ENCODE peak calls at places on chromosome 1, in four cellular contexts. S, M, Q and L are unnamed samples.

GRCh38 chr1:43049487-43049886 is 90.8 kb upstream of the SLC2A1 start:
- DNase-seq in S (no peak), M (no peak), Q (peak; percentile 33), L (no peak)

GRCh38 chr1:70738576-70738975 is 309.0 kb downstream of the PTGER3 start:
- DNase-seq in S (no peak), M (no peak), Q (no peak), L (no peak)

GRCh38 chr1:20733361-20733975 is 965 bp upstream of the SH2D5 start:
- DNase-seq in S (no peak), M (no peak), Q (no peak), L (no peak)

GRCh38 chr1:15038232-15039016 is 115.1 kb upstream of the TMEM51 start:
- DNase-seq in S (peak; percentile 33), M (peak; percentile 18), Q (peak; percentile 33), L (no peak)

GRCh38 chr1:170910273-170910672 is 25.1 kb upstream of the MROH9 start:
- DNase-seq in S (peak; percentile 47), M (peak; percentile 90), Q (peak; percentile 67), L (no peak)

GRCh38 chr1:180863158-180863775 is 49.4 kb upstream of the KIAA1614 start:
- DNase-seq in S (peak; percentile 73), M (peak; percentile 79), Q (peak; percentile 68), L (peak; percentile 20)

GRCh38 chr1:97041011-97041410 is 319.4 kb downstream of the PTBP2 start:
- DNase-seq in S (no peak), M (peak; percentile 10), Q (no peak), L (no peak)

GRCh38 chr1:225692517-225692879 is 39.6 kb upstream of the ENAH start:
- DNase-seq in S (no peak), M (no peak), Q (no peak), L (no peak)

GRCh38 chr1:202553560-202554038 is 156.7 kb downstream of the SYT2 start:
- DNase-seq in S (no peak), M (peak; percentile 81), Q (peak; percentile 67), L (no peak)

GRCh38 chr1:225467193-225468020 is 39.6 kb upstream of the LBR start:
- DNase-seq in S (no peak), M (peak; percentile 56), Q (no peak), L (peak; percentile 87)

GRCh38 chr1:238991730-238992490 is 394.5 kb upstream of the CHRM3 start:
- DNase-seq in S (no peak), M (peak; percentile 2), Q (no peak), L (no peak)

GRCh38 chr1:29468501-29468900 is 232.2 kb downstream of the PTPRU start:
- DNase-seq in S (no peak), M (no peak), Q (no peak), L (no peak)

GRCh38 chr1:40274331-40274730 is 16.3 kb downstream of the ZMPSTE24 start:
- DNase-seq in S (no peak), M (no peak), Q (no peak), L (no peak)

GRCh38 chr1:96945509-96946084 is 224.0 kb downstream of the PTBP2 start:
- DNase-seq in S (peak; percentile 25), M (no peak), Q (no peak), L (no peak)

GRCh38 chr1:210292276-210292851 is 36.3 kb upstream of the HHAT start:
- DNase-seq in S (no peak), M (no peak), Q (no peak), L (peak; percentile 63)

GRCh38 chr1:21901473-21901847 is 35.6 kb downstream of the HSPG2 start:
- DNase-seq in S (no peak), M (peak; percentile 68), Q (peak; percentile 27), L (no peak)

GRCh38 chr1:21900766-21901472 is 36.2 kb downstream of the HSPG2 start:
- DNase-seq in S (no peak), M (no peak), Q (no peak), L (no peak)

GRCh38 chr1:21898326-21899155 is 38.6 kb downstream of the HSPG2 start:
- DNase-seq in S (no peak), M (peak; percentile 62), Q (peak; percentile 39), L (no peak)

GRCh38 chr1:21899267-21899810 is 37.8 kb downstream of the HSPG2 start:
- DNase-seq in S (no peak), M (no peak), Q (no peak), L (no peak)

DNA sequence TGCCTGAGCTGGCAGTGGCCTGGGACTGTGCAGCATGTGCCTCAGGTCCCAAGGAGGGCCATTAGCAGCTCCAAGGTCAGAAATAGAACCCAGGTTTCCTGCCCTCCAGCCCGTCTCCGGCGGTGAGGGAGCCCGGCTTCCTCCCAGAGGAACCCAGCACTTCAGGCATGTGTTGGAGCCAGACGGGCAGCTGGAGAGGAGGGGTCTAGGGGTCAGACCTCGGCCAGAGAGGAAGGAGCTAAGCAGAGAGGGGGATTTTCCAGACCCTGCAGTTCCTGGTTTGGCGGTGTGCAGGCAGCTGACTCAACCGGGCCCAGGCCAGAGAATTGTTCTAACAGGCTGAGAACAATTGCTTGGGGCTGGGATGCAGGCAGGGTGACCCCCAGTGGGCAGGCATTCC is 37.1 kb downstream of the HSPG2 start:
- DNase-seq in S (no peak), M (peak; percentile 66), Q (no peak), L (no peak)
- TF ChIP-seq CTCF in S (no peak), M (no peak), Q (no peak), L (no peak)

DNA sequence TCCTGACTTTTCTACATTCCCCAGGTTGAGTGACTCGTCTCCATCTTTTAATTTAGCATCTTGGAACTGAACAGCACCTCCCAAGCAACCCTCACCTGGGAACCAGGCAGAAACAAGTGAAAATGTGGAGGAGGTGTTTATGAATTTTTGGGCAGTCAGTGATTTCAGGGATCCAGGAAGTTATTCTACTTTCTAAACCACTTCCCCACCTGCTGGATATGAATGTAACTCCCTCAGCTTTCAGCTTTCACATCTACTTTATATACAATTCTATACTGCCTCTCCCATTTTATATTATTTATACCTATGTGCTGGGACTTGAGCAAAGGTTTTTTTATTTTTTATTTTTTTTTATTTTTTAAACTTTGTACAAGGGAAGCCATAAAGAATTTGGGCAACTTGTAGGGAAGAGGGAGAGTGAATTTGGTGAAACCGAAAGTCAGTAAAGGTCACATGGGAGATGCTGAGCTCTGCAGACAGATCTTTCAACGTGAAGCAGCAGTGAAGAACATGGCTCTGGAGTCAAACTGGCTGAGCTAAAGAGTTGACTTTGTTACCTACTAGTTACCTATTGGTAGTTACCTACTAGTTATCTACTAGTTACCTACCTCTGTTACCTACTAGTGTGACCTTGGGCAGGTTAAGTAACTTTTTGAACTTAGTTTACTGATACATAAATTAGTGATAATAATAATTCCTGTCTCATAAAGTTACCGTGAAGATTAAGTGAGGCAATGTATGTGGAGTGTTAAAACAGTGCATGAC is 45.5 kb downstream of the DDR2 start:
- DNase-seq in S (no peak), M (no peak), Q (no peak), L (peak; percentile 15)
- TF ChIP-seq CTCF in S (no peak), M (no peak), Q (no peak), L (no peak)

DNA sequence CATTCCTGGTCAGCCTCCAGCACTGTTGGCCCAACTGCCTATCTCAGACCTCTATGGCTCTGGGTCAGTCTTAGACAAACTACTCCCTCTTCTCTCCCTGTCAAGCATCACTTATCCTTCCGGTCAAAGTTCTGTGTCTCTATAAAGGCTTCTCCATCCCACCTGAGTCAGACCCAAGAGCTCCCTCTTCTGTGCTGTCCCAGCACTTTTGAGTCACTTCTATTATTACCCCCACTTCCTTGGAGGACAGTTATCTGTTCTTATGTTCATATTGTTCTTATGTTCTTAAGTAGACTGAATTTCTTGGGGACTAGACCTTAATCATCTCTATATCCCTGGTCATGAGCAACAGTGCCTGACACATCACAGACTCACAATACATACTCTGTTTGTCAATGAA is 29.2 kb upstream of the IL10 start:
- DNase-seq in S (no peak), M (no peak), Q (no peak), L (no peak)
- TF ChIP-seq CTCF in S (no peak), M (no peak), Q (no peak), L (peak; percentile 1)

DNA sequence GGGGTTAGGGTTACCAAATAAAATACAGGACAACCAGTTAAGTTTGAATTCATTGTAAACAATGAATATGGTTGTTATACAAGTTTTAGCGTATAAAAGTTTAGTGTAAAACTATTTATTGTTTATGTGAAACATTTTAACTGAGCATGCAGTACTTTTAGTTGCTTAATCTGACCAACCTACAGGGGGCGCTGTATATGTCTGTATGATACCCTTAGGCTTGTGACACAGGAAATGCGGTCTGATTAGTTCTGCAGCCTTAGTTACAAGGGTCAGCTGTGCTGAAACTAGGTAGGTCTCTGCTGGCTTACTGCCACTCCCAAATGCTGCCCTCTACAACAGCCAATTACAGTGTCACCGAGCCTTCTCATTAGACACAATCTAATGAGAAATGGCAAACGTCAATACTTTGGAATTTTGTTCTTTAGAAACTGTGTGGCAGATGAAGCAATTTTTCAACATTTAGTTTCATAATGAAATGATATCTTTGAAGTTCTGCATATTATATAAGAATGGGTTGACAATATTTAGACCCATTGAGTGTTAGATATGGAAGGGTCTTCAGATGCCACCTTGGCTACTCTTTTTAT is 56.2 kb downstream of the NTNG1 start:
- DNase-seq in S (peak; percentile 32), M (peak; percentile 1), Q (peak; percentile 3), L (peak; percentile 14)
- TF ChIP-seq CTCF in S (peak; percentile 45), M (peak; percentile 3), Q (no peak), L (peak; percentile 43)

DNA sequence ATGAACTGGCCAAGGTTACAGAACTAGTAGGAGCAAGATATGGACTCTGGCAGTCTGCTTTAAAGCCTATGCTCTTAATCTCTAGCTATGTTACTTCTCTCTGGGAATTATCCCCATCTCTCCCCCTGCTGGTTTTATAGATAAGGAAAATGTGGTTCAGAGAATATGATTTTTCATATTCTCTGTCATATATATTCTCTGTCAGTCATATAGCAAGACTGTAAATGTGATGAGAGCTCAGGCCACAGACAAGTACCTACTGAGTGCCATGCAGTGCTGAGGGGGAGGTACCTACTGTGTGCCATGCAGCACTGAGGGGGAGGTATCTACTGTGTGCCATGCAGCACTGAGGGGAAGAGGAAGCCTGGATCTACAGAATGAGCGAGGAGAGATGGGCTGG is 220.3 kb upstream of the FGGY start:
- DNase-seq in S (peak; percentile 55), M (peak; percentile 45), Q (peak; percentile 34), L (no peak)
- TF ChIP-seq CTCF in S (peak; percentile 46), M (peak; percentile 18), Q (peak; percentile 41), L (no peak)